ENCODE peak calls at places on chromosome 4, in seven cellular contexts. P, Q, E, I, L, D and O are unnamed samples.

GRCh38 chr4:183107891-183108459 is 8.9 kb downstream of the WWC2 start:
- DNase-seq in P (no peak), Q (no peak), E (no peak), I (no peak), L (no peak), D (no peak), O (no peak)

GRCh38 chr4:69122476-69122875 is 26.2 kb downstream of the UGT2B7 start:
- DNase-seq in P (no peak), Q (no peak), E (no peak), I (no peak), L (no peak), D (no peak), O (no peak)

GRCh38 chr4:41658106-41658505 is 90.4 kb downstream of the PHOX2B start:
- DNase-seq in P (no peak), Q (no peak), E (no peak), I (no peak), L (no peak), D (no peak), O (no peak)

GRCh38 chr4:16896871-16897270 is 1.6 kb downstream of the LDB2 start:
- DNase-seq in P (no peak), Q (no peak), E (no peak), I (no peak), L (no peak), D (no peak), O (no peak)

GRCh38 chr4:181548873-181549541 is 694.2 kb upstream of the TENM3 start:
- DNase-seq in P (no peak), Q (no peak), E (no peak), I (peak), L (no peak), D (no peak), O (no peak)

GRCh38 chr4:133598779-133599178 is 449.7 kb downstream of the PCDH10 start:
- DNase-seq in P (no peak), Q (no peak), E (no peak), I (no peak), L (no peak), D (no peak), O (no peak)

GRCh38 chr4:74501579-74501978 is 56.6 kb downstream of the AREG start:
- DNase-seq in P (no peak), Q (no peak), E (no peak), I (no peak), L (no peak), D (no peak), O (no peak)

GRCh38 chr4:53696956-53697685 is 105.8 kb upstream of the LNX1 start:
- DNase-seq in P (no peak), Q (no peak), E (no peak), I (no peak), L (no peak), D (no peak), O (no peak)

GRCh38 chr4:33090910-33091309 is 2370.7 kb downstream of the PCDH7 start:
- DNase-seq in P (peak), Q (no peak), E (no peak), I (no peak), L (no peak), D (no peak), O (no peak)

DNA sequence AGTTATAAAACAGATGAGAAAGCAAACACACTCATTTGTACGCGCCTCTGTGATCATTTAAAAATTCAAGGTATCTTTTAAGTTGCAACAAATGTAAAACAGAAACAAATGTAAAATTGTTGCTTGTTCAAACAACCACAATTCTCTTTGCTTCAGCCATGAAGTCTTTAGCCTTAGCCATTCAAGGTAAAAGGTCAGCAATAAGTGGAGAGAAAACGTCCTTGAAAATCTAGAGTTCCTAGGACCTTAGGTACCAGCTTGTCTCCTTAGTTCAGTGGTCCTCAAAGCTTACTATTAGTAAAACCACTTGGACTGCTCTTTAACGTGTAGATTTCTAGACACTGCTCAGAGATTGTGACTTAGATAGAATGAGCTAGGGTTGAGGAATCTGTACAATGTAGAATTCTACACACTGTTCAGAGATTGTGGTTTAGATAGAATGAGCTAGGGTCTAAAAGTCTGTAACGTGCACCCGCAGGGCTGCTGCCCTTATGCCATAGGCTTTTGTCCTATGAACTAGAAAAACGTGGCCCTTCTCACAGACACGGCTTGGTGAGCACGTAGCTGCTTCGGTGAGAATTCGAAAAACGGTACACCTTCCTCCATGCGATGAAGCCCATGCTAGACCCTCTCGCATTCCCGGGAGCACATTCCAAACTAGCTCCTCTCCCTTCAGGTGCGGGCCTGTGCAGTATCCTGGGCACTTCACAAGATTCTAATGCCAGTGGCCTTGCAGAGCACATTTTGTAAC is 1.7 kb downstream of the PLAC8 start:
- DNase-seq in P (peak), Q (no peak), E (no peak), I (peak), L (no peak), D (no peak), O (no peak)
- H3K27ac ChIP-seq in P (peak), Q (peak), E (no peak), I (peak), L (no peak), D (peak), O (no peak)

DNA sequence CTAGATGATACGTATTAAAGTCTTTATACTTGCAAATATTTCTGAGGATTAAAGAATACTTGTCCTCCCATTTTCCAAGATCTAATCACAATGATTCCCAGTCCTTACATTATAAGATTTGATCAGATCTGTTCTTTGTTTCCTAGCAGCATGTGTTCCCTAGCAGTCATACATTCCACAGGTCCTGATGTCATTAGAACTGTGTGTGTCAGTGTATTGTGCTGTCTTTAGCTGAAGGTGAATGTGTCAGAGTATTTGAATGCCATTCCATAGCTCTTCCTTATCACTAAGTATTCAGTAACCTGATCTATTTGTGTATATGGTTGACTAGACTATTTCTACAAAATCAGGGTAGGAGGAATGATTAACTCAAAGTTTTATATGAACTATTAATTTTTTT is 4.2 kb downstream of the ADGRL3 start:
- DNase-seq in P (no peak), Q (no peak), E (no peak), I (peak), L (no peak), D (no peak), O (no peak)
- H3K27ac ChIP-seq in P (no peak), Q (no peak), E (peak), I (no peak), L (no peak), D (no peak), O (no peak)

DNA sequence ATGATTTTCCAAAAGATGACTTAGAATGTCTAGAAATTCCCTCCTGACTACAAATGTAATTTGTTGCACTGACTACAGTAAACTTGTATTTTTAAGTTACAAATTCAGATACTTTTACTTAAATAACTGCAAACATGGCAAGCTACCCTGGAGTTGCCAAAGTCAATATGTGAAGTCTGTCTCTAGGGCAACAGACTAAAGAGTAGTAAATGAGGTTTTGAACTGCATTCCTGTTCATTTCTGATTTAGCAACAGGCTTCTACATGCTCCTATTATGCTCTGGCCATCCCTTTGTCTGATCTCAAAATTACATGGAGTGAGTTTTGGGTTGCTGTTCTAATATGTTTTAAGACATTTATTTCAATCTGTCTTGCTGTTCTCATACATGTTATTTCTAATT is 26.9 kb downstream of the SH3RF1 start:
- DNase-seq in P (no peak), Q (no peak), E (no peak), I (peak), L (no peak), D (no peak), O (no peak)
- H3K27ac ChIP-seq in P (no peak), Q (no peak), E (no peak), I (peak), L (peak), D (no peak), O (no peak)

GRCh38 chr4:168451744-168452394 is 28.4 kb downstream of the DDX60L start:
- DNase-seq in P (no peak), Q (no peak), E (no peak), I (no peak), L (no peak), D (no peak), O (no peak)

GRCh38 chr4:168451331-168451730 is 29.0 kb downstream of the DDX60L start:
- DNase-seq in P (no peak), Q (no peak), E (no peak), I (no peak), L (no peak), D (no peak), O (no peak)

GRCh38 chr4:168449740-168450442 is 30.4 kb downstream of the DDX60L start:
- DNase-seq in P (no peak), Q (no peak), E (no peak), I (no peak), L (no peak), D (no peak), O (no peak)

DNA sequence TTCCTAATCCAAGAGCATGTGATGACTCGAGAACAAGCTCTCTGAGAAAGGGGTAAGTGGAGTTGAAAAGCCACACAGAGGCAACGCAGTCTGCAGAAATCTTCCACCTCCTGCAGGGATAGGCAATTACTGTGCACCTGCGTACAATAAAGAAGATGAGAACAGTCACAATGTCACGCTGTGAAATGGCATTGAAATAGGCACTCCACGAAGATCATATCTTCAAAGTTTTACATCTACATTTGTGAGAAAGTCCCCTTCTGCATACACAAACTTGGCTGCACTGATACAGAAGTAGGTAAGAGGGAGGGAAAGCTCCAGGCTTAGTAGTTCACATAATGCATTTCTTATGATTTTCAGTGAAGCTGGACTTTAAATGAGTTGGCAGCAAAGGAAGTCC is 27.1 kb downstream of the DDX60L start:
- DNase-seq in P (no peak), Q (no peak), E (no peak), I (no peak), L (no peak), D (no peak), O (no peak)
- H3K27ac ChIP-seq in P (no peak), Q (no peak), E (no peak), I (no peak), L (peak), D (no peak), O (no peak)

GRCh38 chr4:76585897-76586360 is 150.9 kb downstream of the SHROOM3 start:
- DNase-seq in P (peak), Q (peak), E (peak), I (peak), L (peak), D (peak), O (peak)
- H3K27ac ChIP-seq in P (peak), Q (no peak), E (no peak), I (no peak), L (peak), D (peak), O (peak)

GRCh38 chr4:99507762-99508161 is 3.1 kb upstream of the C4orf17 start:
- DNase-seq in P (no peak), Q (no peak), E (no peak), I (no peak), L (no peak), D (no peak), O (no peak)

GRCh38 chr4:99506781-99507180 is 4.0 kb upstream of the C4orf17 start:
- DNase-seq in P (no peak), Q (no peak), E (no peak), I (no peak), L (no peak), D (no peak), O (no peak)

GRCh38 chr4:99504804-99505502 is 5.9 kb upstream of the C4orf17 start:
- DNase-seq in P (no peak), Q (no peak), E (no peak), I (no peak), L (no peak), D (no peak), O (no peak)

GRCh38 chr4:99510721-99511120 is at the start of gene C4orf17:
- DNase-seq in P (no peak), Q (no peak), E (no peak), I (no peak), L (no peak), D (no peak), O (no peak)

DNA sequence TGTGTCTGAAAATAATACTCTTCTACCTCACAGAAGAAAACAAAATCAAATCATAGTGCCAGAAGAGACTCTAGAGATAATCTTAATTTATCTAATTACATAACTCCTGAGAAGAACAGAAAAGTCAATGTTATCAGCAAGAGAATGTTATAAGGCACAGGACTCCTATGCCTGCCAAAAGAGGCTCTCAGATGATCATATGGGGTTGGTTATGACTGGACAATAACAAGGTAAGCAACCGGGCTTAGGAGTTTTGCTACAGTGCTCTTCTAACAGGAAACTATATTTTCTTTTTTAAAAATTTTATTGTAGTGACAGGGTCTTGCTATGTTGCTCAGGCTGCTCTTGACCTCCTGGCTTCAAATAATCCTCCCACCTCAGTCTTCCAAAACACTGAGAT is 3.5 kb upstream of the C4orf17 start:
- DNase-seq in P (no peak), Q (no peak), E (no peak), I (no peak), L (no peak), D (no peak), O (no peak)
- H3K27ac ChIP-seq in P (no peak), Q (no peak), E (no peak), I (no peak), L (no peak), D (no peak), O (no peak)

GRCh38 chr4:7507381-7507780 is 72.7 kb upstream of the PSAPL1 start:
- DNase-seq in P (no peak), Q (no peak), E (no peak), I (no peak), L (no peak), D (no peak), O (no peak)

GRCh38 chr4:7511509-7511908 is 76.8 kb upstream of the PSAPL1 start:
- DNase-seq in P (no peak), Q (no peak), E (no peak), I (no peak), L (no peak), D (no peak), O (no peak)

GRCh38 chr4:7512428-7512827 is 77.7 kb upstream of the PSAPL1 start:
- DNase-seq in P (no peak), Q (no peak), E (no peak), I (no peak), L (no peak), D (no peak), O (no peak)

GRCh38 chr4:7512946-7513345 is 78.2 kb upstream of the PSAPL1 start:
- DNase-seq in P (no peak), Q (no peak), E (no peak), I (no peak), L (no peak), D (no peak), O (no peak)

DNA sequence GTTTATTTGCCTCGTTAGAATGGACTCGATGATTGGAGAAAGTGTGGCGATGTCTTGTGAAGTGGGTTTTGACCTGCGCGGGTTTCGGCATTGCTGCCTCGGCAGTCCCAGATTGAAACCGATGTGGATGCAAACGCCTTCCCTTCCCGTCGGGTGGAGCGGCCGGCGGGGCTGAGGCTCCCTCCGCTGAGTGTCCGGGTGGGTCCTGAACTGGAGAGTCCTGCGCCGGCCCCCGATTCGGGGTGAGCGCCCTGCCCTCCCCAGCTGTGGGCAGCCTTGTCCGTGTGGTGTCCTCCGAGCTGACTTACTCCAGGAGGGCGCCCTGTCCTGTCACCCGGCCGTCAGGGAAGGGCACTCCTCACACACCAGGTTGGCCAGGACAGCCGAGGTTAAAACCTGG is 75.3 kb upstream of the PSAPL1 start:
- DNase-seq in P (no peak), Q (no peak), E (no peak), I (no peak), L (no peak), D (no peak), O (no peak)
- H3K27ac ChIP-seq in P (no peak), Q (no peak), E (no peak), I (no peak), L (no peak), D (no peak), O (no peak)

DNA sequence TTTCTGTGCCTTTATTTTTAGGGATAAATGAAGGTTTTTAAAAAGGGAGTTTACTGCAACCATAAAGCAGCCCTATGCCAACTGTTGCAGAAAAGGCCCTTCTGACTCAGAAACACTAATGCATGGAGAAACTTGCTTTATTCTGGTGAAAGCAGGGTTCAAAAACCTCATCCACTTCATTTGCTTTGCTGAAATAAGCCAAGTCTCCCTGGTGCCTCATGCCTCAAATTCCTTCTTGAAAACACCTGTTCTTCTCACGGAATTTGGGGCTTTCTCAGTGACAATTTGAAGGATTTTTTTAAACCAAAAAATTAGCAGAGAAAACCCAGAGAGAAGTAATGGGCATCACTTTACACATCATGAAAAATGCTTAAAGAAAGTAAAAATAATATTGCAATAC is 349.0 kb downstream of the PCDH7 start:
- DNase-seq in P (no peak), Q (no peak), E (no peak), I (no peak), L (no peak), D (no peak), O (no peak)
- H3K27ac ChIP-seq in P (no peak), Q (no peak), E (no peak), I (no peak), L (no peak), D (no peak), O (no peak)

GRCh38 chr4:8393593-8394038 is 46.9 kb downstream of the ACOX3 start:
- DNase-seq in P (no peak), Q (no peak), E (peak), I (no peak), L (peak), D (no peak), O (no peak)

GRCh38 chr4:8396762-8397406 is 43.6 kb downstream of the ACOX3 start:
- DNase-seq in P (no peak), Q (no peak), E (no peak), I (no peak), L (no peak), D (no peak), O (peak)

GRCh38 chr4:8394125-8394524 is 46.4 kb downstream of the ACOX3 start:
- DNase-seq in P (no peak), Q (no peak), E (peak), I (no peak), L (no peak), D (no peak), O (peak)

GRCh38 chr4:8395504-8395903 is 45.0 kb downstream of the ACOX3 start:
- DNase-seq in P (no peak), Q (no peak), E (no peak), I (no peak), L (no peak), D (no peak), O (peak)

GRCh38 chr4:8394806-8395205 is 45.7 kb downstream of the ACOX3 start:
- DNase-seq in P (no peak), Q (no peak), E (peak), I (no peak), L (no peak), D (no peak), O (no peak)
- H3K27ac ChIP-seq in P (no peak), Q (no peak), E (peak), I (no peak), L (no peak), D (peak), O (no peak)

GRCh38 chr4:26105815-26106699 is 192.0 kb downstream of the SMIM20 start:
- DNase-seq in P (no peak), Q (no peak), E (no peak), I (no peak), L (no peak), D (no peak), O (no peak)
- H3K27ac ChIP-seq in P (no peak), Q (no peak), E (no peak), I (no peak), L (no peak), D (peak), O (no peak)